ENCODE peak calls at places on chromosomes 7 and 10, in ten cellular contexts. One of them, this sample, is unnamed.

GRCh38 chr7:92916751-92917369 is 80.5 kb upstream of the CDK6 start:
- DNase-seq in right atrium auricular region: no peak
- DNase-seq in astrocyte of the spinal cord: peak; percentile 64
- DNase-seq in heart right ventricle: no peak
- DNase-seq in tibial artery: no peak
- DNase-seq in left lung: no peak
- DNase-seq in body of pancreas: peak; percentile 55
- DNase-seq in Peyer's patch: no peak
- DNase-seq in dorsolateral prefrontal cortex: no peak
- DNase-seq in cardiac fibroblast: peak; percentile 79
- DNase-seq in this sample: no peak

GRCh38 chr7:34128762-34129161 is 223.4 kb downstream of the BMPER start:
- DNase-seq in right atrium auricular region: no peak
- DNase-seq in astrocyte of the spinal cord: peak; percentile 64
- DNase-seq in heart right ventricle: no peak
- DNase-seq in tibial artery: no peak
- DNase-seq in left lung: no peak
- DNase-seq in body of pancreas: no peak
- DNase-seq in Peyer's patch: no peak
- DNase-seq in dorsolateral prefrontal cortex: no peak
- DNase-seq in cardiac fibroblast: peak; percentile 66
- DNase-seq in this sample: no peak

GRCh38 chr10:61812920-61813319 is 88.6 kb upstream of the ARID5B start:
- DNase-seq in right atrium auricular region: no peak
- DNase-seq in astrocyte of the spinal cord: no peak
- DNase-seq in heart right ventricle: no peak
- DNase-seq in tibial artery: no peak
- DNase-seq in left lung: no peak
- DNase-seq in body of pancreas: no peak
- DNase-seq in Peyer's patch: no peak
- DNase-seq in dorsolateral prefrontal cortex: no peak
- DNase-seq in cardiac fibroblast: no peak
- DNase-seq in this sample: no peak

GRCh38 chr7:3606436-3606835 is 305.4 kb downstream of the SDK1 start:
- DNase-seq in right atrium auricular region: no peak
- DNase-seq in astrocyte of the spinal cord: no peak
- DNase-seq in heart right ventricle: no peak
- DNase-seq in tibial artery: no peak
- DNase-seq in left lung: no peak
- DNase-seq in body of pancreas: no peak
- DNase-seq in Peyer's patch: no peak
- DNase-seq in dorsolateral prefrontal cortex: no peak
- DNase-seq in cardiac fibroblast: no peak
- DNase-seq in this sample: no peak

GRCh38 chr10:6083523-6084475 is 5.0 kb upstream of the RBM17 start:
- DNase-seq in right atrium auricular region: no peak
- DNase-seq in astrocyte of the spinal cord: no peak
- DNase-seq in heart right ventricle: no peak
- DNase-seq in tibial artery: no peak
- DNase-seq in left lung: no peak
- DNase-seq in body of pancreas: no peak
- DNase-seq in Peyer's patch: no peak
- DNase-seq in dorsolateral prefrontal cortex: no peak
- DNase-seq in cardiac fibroblast: peak; percentile 76
- DNase-seq in this sample: no peak

GRCh38 chr10:88156341-88156740 is 292.9 kb downstream of the PTEN start:
- DNase-seq in right atrium auricular region: no peak
- DNase-seq in astrocyte of the spinal cord: peak; percentile 76
- DNase-seq in heart right ventricle: no peak
- DNase-seq in tibial artery: no peak
- DNase-seq in left lung: no peak
- DNase-seq in body of pancreas: no peak
- DNase-seq in Peyer's patch: no peak
- DNase-seq in dorsolateral prefrontal cortex: no peak
- DNase-seq in cardiac fibroblast: peak; percentile 25
- DNase-seq in this sample: no peak

GRCh38 chr10:94361161-94361794 is 1.5 kb downstream of the NOC3L start:
- DNase-seq in right atrium auricular region: no peak
- DNase-seq in astrocyte of the spinal cord: no peak
- DNase-seq in heart right ventricle: no peak
- DNase-seq in tibial artery: no peak
- DNase-seq in left lung: no peak
- DNase-seq in body of pancreas: peak; percentile 68
- DNase-seq in Peyer's patch: peak; percentile 31
- DNase-seq in dorsolateral prefrontal cortex: no peak
- DNase-seq in cardiac fibroblast: peak; percentile 31
- DNase-seq in this sample: no peak

GRCh38 chr10:93067443-93068365 is 6.0 kb upstream of the CYP26A1 start:
- DNase-seq in right atrium auricular region: peak; percentile 32
- DNase-seq in astrocyte of the spinal cord: no peak
- DNase-seq in heart right ventricle: no peak
- DNase-seq in tibial artery: no peak
- DNase-seq in left lung: no peak
- DNase-seq in body of pancreas: no peak
- DNase-seq in Peyer's patch: no peak
- DNase-seq in dorsolateral prefrontal cortex: no peak
- DNase-seq in cardiac fibroblast: no peak
- DNase-seq in this sample: no peak

GRCh38 chr10:126250045-126250444 is 138.2 kb downstream of the ADAM12 start:
- DNase-seq in right atrium auricular region: no peak
- DNase-seq in astrocyte of the spinal cord: no peak
- DNase-seq in heart right ventricle: no peak
- DNase-seq in tibial artery: no peak
- DNase-seq in left lung: no peak
- DNase-seq in body of pancreas: no peak
- DNase-seq in Peyer's patch: no peak
- DNase-seq in dorsolateral prefrontal cortex: no peak
- DNase-seq in cardiac fibroblast: no peak
- DNase-seq in this sample: no peak

GRCh38 chr7:15977663-15978062 is 291.2 kb upstream of the MEOX2 start:
- DNase-seq in right atrium auricular region: no peak
- DNase-seq in astrocyte of the spinal cord: peak; percentile 57
- DNase-seq in heart right ventricle: no peak
- DNase-seq in tibial artery: no peak
- DNase-seq in left lung: no peak
- DNase-seq in body of pancreas: no peak
- DNase-seq in Peyer's patch: no peak
- DNase-seq in dorsolateral prefrontal cortex: no peak
- DNase-seq in cardiac fibroblast: peak; percentile 59
- DNase-seq in this sample: no peak

GRCh38 chr10:92124020-92124419 is 166.9 kb downstream of the CPEB3 start:
- DNase-seq in right atrium auricular region: no peak
- DNase-seq in astrocyte of the spinal cord: no peak
- DNase-seq in heart right ventricle: no peak
- DNase-seq in tibial artery: no peak
- DNase-seq in left lung: no peak
- DNase-seq in body of pancreas: peak; percentile 28
- DNase-seq in Peyer's patch: no peak
- DNase-seq in dorsolateral prefrontal cortex: no peak
- DNase-seq in cardiac fibroblast: no peak
- DNase-seq in this sample: no peak

GRCh38 chr10:3879073-3879472 is 94.1 kb upstream of the KLF6 start:
- DNase-seq in right atrium auricular region: no peak
- DNase-seq in astrocyte of the spinal cord: no peak
- DNase-seq in heart right ventricle: no peak
- DNase-seq in tibial artery: no peak
- DNase-seq in left lung: no peak
- DNase-seq in body of pancreas: no peak
- DNase-seq in Peyer's patch: no peak
- DNase-seq in dorsolateral prefrontal cortex: no peak
- DNase-seq in cardiac fibroblast: no peak
- DNase-seq in this sample: no peak

GRCh38 chr7:20417260-20417659 is 86.6 kb downstream of the ITGB8 start:
- DNase-seq in right atrium auricular region: no peak
- DNase-seq in astrocyte of the spinal cord: no peak
- DNase-seq in heart right ventricle: no peak
- DNase-seq in tibial artery: no peak
- DNase-seq in left lung: no peak
- DNase-seq in body of pancreas: no peak
- DNase-seq in Peyer's patch: no peak
- DNase-seq in dorsolateral prefrontal cortex: no peak
- DNase-seq in cardiac fibroblast: no peak
- DNase-seq in this sample: no peak

GRCh38 chr10:21715531-21716195 is 181.6 kb downstream of the MLLT10 start:
- DNase-seq in right atrium auricular region: no peak
- DNase-seq in astrocyte of the spinal cord: peak; percentile 49
- DNase-seq in heart right ventricle: no peak
- DNase-seq in tibial artery: no peak
- DNase-seq in left lung: no peak
- DNase-seq in body of pancreas: no peak
- DNase-seq in Peyer's patch: no peak
- DNase-seq in dorsolateral prefrontal cortex: no peak
- DNase-seq in cardiac fibroblast: peak; percentile 15
- DNase-seq in this sample: no peak
- TF ChIP-seq CTCF in right atrium auricular region: no peak
- TF ChIP-seq CTCF in astrocyte of the spinal cord: no peak
- TF ChIP-seq CTCF in heart right ventricle: no peak
- TF ChIP-seq CTCF in tibial artery: no peak
- TF ChIP-seq CTCF in left lung: no peak
- TF ChIP-seq CTCF in body of pancreas: no peak
- TF ChIP-seq CTCF in Peyer's patch: no peak
- TF ChIP-seq CTCF in dorsolateral prefrontal cortex: no peak
- TF ChIP-seq CTCF in cardiac fibroblast: no peak
- TF ChIP-seq CTCF in this sample: no peak

GRCh38 chr10:100560248-100560647 is 24.5 kb downstream of the HIF1AN start:
- DNase-seq in right atrium auricular region: no peak
- DNase-seq in astrocyte of the spinal cord: no peak
- DNase-seq in heart right ventricle: no peak
- DNase-seq in tibial artery: no peak
- DNase-seq in left lung: no peak
- DNase-seq in body of pancreas: no peak
- DNase-seq in Peyer's patch: no peak
- DNase-seq in dorsolateral prefrontal cortex: no peak
- DNase-seq in cardiac fibroblast: no peak
- DNase-seq in this sample: no peak

GRCh38 chr10:100565206-100565985 is 29.7 kb downstream of the HIF1AN start:
- DNase-seq in right atrium auricular region: no peak
- DNase-seq in astrocyte of the spinal cord: no peak
- DNase-seq in heart right ventricle: no peak
- DNase-seq in tibial artery: no peak
- DNase-seq in left lung: no peak
- DNase-seq in body of pancreas: no peak
- DNase-seq in Peyer's patch: no peak
- DNase-seq in dorsolateral prefrontal cortex: no peak
- DNase-seq in cardiac fibroblast: no peak
- DNase-seq in this sample: no peak

GRCh38 chr10:100561005-100561404 is 25.3 kb downstream of the HIF1AN start:
- DNase-seq in right atrium auricular region: no peak
- DNase-seq in astrocyte of the spinal cord: no peak
- DNase-seq in heart right ventricle: no peak
- DNase-seq in tibial artery: no peak
- DNase-seq in left lung: no peak
- DNase-seq in body of pancreas: no peak
- DNase-seq in Peyer's patch: no peak
- DNase-seq in dorsolateral prefrontal cortex: no peak
- DNase-seq in cardiac fibroblast: no peak
- DNase-seq in this sample: no peak

GRCh38 chr10:100562008-100562672 is 26.4 kb downstream of the HIF1AN start:
- DNase-seq in right atrium auricular region: no peak
- DNase-seq in astrocyte of the spinal cord: peak; percentile 53
- DNase-seq in heart right ventricle: peak; percentile 62
- DNase-seq in tibial artery: no peak
- DNase-seq in left lung: peak; percentile 61
- DNase-seq in body of pancreas: peak; percentile 84
- DNase-seq in Peyer's patch: peak; percentile 37
- DNase-seq in dorsolateral prefrontal cortex: peak; percentile 58
- DNase-seq in cardiac fibroblast: peak; percentile 75
- DNase-seq in this sample: peak; percentile 80

GRCh38 chr10:100562806-100563293 is 27.1 kb downstream of the HIF1AN start:
- DNase-seq in right atrium auricular region: no peak
- DNase-seq in astrocyte of the spinal cord: peak; percentile 22
- DNase-seq in heart right ventricle: no peak
- DNase-seq in tibial artery: no peak
- DNase-seq in left lung: peak; percentile 33
- DNase-seq in body of pancreas: peak; percentile 20
- DNase-seq in Peyer's patch: no peak
- DNase-seq in dorsolateral prefrontal cortex: no peak
- DNase-seq in cardiac fibroblast: peak; percentile 46
- DNase-seq in this sample: no peak
- TF ChIP-seq CTCF in right atrium auricular region: peak; percentile 12
- TF ChIP-seq CTCF in astrocyte of the spinal cord: peak; percentile 41
- TF ChIP-seq CTCF in heart right ventricle: no peak
- TF ChIP-seq CTCF in tibial artery: no peak
- TF ChIP-seq CTCF in left lung: no peak
- TF ChIP-seq CTCF in body of pancreas: no peak
- TF ChIP-seq CTCF in Peyer's patch: no peak
- TF ChIP-seq CTCF in dorsolateral prefrontal cortex: peak; percentile 34
- TF ChIP-seq CTCF in cardiac fibroblast: peak; percentile 46
- TF ChIP-seq CTCF in this sample: peak; percentile 50

GRCh38 chr7:104252409-104253134 is 44.8 kb upstream of the ORC5 start:
- DNase-seq in right atrium auricular region: no peak
- DNase-seq in astrocyte of the spinal cord: no peak
- DNase-seq in heart right ventricle: no peak
- DNase-seq in tibial artery: no peak
- DNase-seq in left lung: no peak
- DNase-seq in body of pancreas: no peak
- DNase-seq in Peyer's patch: no peak
- DNase-seq in dorsolateral prefrontal cortex: no peak
- DNase-seq in cardiac fibroblast: no peak
- DNase-seq in this sample: no peak
- TF ChIP-seq CTCF in right atrium auricular region: peak; percentile 29
- TF ChIP-seq CTCF in astrocyte of the spinal cord: no peak
- TF ChIP-seq CTCF in heart right ventricle: no peak
- TF ChIP-seq CTCF in tibial artery: no peak
- TF ChIP-seq CTCF in left lung: no peak
- TF ChIP-seq CTCF in body of pancreas: no peak
- TF ChIP-seq CTCF in Peyer's patch: no peak
- TF ChIP-seq CTCF in dorsolateral prefrontal cortex: no peak
- TF ChIP-seq CTCF in cardiac fibroblast: no peak
- TF ChIP-seq CTCF in this sample: peak; percentile 27

DNA sequence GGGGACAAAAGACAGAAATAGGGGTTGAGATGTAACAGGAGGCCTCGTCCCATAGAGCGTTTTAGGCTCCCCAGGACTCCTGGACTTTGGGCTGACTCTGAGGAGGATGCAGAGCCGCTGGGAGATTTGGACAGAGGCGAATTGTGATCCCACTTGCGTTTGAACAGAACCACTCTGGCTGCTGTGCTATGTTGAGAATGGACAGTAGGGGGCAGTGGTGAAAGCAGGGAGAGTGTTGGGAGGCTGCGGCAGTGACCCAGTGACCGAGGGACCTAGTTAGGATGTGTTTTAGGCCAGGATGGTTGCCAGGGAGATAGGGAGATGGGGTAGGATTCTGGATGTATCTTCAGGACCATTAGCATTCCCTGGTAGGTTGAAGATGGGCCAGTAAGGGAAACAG is 271.6 kb downstream of the CCDC3 start:
- DNase-seq in right atrium auricular region: no peak
- DNase-seq in astrocyte of the spinal cord: no peak
- DNase-seq in heart right ventricle: no peak
- DNase-seq in tibial artery: no peak
- DNase-seq in left lung: no peak
- DNase-seq in body of pancreas: no peak
- DNase-seq in Peyer's patch: no peak
- DNase-seq in dorsolateral prefrontal cortex: no peak
- DNase-seq in cardiac fibroblast: no peak
- DNase-seq in this sample: no peak
- TF ChIP-seq CTCF in right atrium auricular region: no peak
- TF ChIP-seq CTCF in astrocyte of the spinal cord: peak; percentile 47
- TF ChIP-seq CTCF in heart right ventricle: no peak
- TF ChIP-seq CTCF in tibial artery: peak; percentile 14
- TF ChIP-seq CTCF in left lung: peak; percentile 9
- TF ChIP-seq CTCF in body of pancreas: no peak
- TF ChIP-seq CTCF in Peyer's patch: no peak
- TF ChIP-seq CTCF in dorsolateral prefrontal cortex: peak; percentile 24
- TF ChIP-seq CTCF in cardiac fibroblast: peak; percentile 17
- TF ChIP-seq CTCF in this sample: peak; percentile 64